ENCODE peak calls at places on chromosomes 3 and 15, in four cellular contexts. A is foreskin fibroblast; N is CD8-positive, alpha-beta T cell; Q is fibroblast of the aortic adventitia. F is an unnamed sample.

GRCh38 chr15:79115971-79116370 is 25.4 kb upstream of the RASGRF1 start:
- DNase-seq in A (no peak), Q (no peak), N (no peak), F (no peak)

GRCh38 chr15:80924278-80924677 is 65.3 kb downstream of the MESD start:
- DNase-seq in Q (no peak), A (no peak), N (no peak), F (no peak)

GRCh38 chr15:100580414-100580813 is 21.6 kb downstream of the LINS1 start:
- DNase-seq in N (no peak), A (no peak), Q (no peak), F (no peak)

GRCh38 chr3:184774996-184775715 is 36.8 kb upstream of the VPS8 start:
- DNase-seq in Q (no peak), N (no peak), A (no peak), F (no peak)

GRCh38 chr15:54032066-54032465 is 53.8 kb downstream of the UNC13C start:
- DNase-seq in A (no peak), Q (no peak), N (no peak), F (no peak)

GRCh38 chr3:180278583-180279188 is 241.9 kb upstream of the PEX5L start:
- DNase-seq in Q (no peak), N (no peak), A (no peak), F (no peak)

GRCh38 chr3:192819001-192819569 is 91.7 kb upstream of the FGF12 start:
- DNase-seq in Q (peak; percentile 88), N (no peak), A (peak; percentile 72), F (peak; percentile 85)

GRCh38 chr3:144488927-144489326 is 517.3 kb downstream of the DIPK2A start:
- DNase-seq in A (no peak), N (no peak), Q (no peak), F (no peak)

GRCh38 chr3:114093596-114093995 is 37.1 kb downstream of the QTRT2 start:
- DNase-seq in A (peak; percentile 85), N (no peak), Q (peak; percentile 85), F (peak; percentile 83)

GRCh38 chr15:51759557-51760070 is 8.2 kb downstream of the TMOD2 start:
- DNase-seq in Q (peak; percentile 97), N (no peak), A (peak; percentile 86), F (peak; percentile 97)

GRCh38 chr3:53602866-53603265 is 108.5 kb downstream of the CACNA1D start:
- DNase-seq in N (peak; percentile 31), A (no peak), Q (no peak), F (no peak)

GRCh38 chr15:77481670-77482069 is 61.0 kb downstream of the HMG20A start:
- DNase-seq in N (no peak), A (peak; percentile 56), Q (peak; percentile 66), F (peak; percentile 65)

GRCh38 chr15:67064607-67065530 is 533 bp upstream of the SMAD3 start:
- DNase-seq in N (peak; percentile 64), A (no peak), Q (no peak), F (no peak)

GRCh38 chr3:177852001-177852400 is 654.7 kb upstream of the TBL1XR1 start:
- DNase-seq in N (no peak), Q (peak; percentile 30), A (no peak), F (no peak)

GRCh38 chr3:136498919-136499447 is 248.8 kb downstream of the PCCB start:
- DNase-seq in N (no peak), A (no peak), Q (no peak), F (no peak)

GRCh38 chr3:35966629-35967464 is 327.5 kb downstream of the ARPP21 start:
- DNase-seq in Q (no peak), A (no peak), N (no peak), F (no peak)

GRCh38 chr3:58048301-58048700 is 40.1 kb downstream of the FLNB start:
- DNase-seq in A (no peak), N (no peak), Q (peak; percentile 38), F (no peak)

GRCh38 chr3:94423566-94423965 is 360.7 kb downstream of the NSUN3 start:
- DNase-seq in N (no peak), A (no peak), Q (peak; percentile 43), F (peak; percentile 55)

GRCh38 chr3:63992461-63993209 is 30.7 kb downstream of the PSMD6 start:
- DNase-seq in Q (no peak), A (no peak), N (no peak), F (no peak)

GRCh38 chr3:31184257-31185003 is 290.0 kb upstream of the GADL1 start:
- DNase-seq in A (no peak), N (no peak), Q (peak; percentile 56), F (no peak)

GRCh38 chr3:132382267-132382666 is 35.0 kb upstream of the DNAJC13 start:
- DNase-seq in Q (no peak), A (no peak), N (no peak), F (no peak)

DNA sequence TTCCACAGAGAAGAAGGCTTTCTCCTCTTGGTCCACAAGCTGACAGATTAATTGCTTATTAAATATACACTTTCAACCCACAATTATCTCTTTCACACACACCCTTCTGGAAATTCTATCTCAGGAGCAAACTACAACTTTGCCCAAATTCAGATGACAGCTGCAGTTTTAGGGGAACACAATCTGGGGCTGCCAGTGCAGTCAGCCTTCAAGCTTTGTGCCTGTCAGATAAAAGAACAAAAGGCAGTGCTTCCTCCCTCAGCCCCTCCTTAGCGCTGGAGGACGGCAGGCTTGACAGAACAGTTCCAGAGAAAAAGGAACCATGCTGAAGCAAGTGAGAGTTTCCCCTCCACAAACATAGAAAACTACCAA is 99.6 kb downstream of the TMCC1 start:
- DNase-seq in N (no peak), A (no peak), Q (no peak), F (peak; percentile 1)
- H3K4me3 ChIP-seq in N (no peak overlapping the region), A (no peak overlapping the region), Q (no peak overlapping the region), F (no peak overlapping the region)

GRCh38 chr3:70383360-70383831 is 71.0 kb upstream of the MDFIC2 start:
- DNase-seq in Q (no peak), N (no peak), A (no peak), F (no peak)
- H3K4me3 ChIP-seq in Q (no peak overlapping the region), N (no peak overlapping the region), A (no peak overlapping the region), F (no peak overlapping the region)

GRCh38 chr15:99250494-99251435 is 516 bp upstream of the LRRC28 start:
- DNase-seq in Q (peak; percentile 99), N (peak; percentile 93), A (peak; percentile 99), F (peak; percentile 99)

GRCh38 chr15:99251436-99251821 is at the start of gene LRRC28:
- DNase-seq in A (no peak), N (no peak), Q (no peak), F (no peak)

GRCh38 chr15:99248000-99248727 is 1.2 kb downstream of the TTC23 start:
- DNase-seq in A (no peak), N (no peak), Q (no peak), F (no peak)

GRCh38 chr15:99249270-99249817 is at the start of gene TTC23:
- DNase-seq in Q (peak; percentile 92), A (peak; percentile 77), N (no peak), F (peak; percentile 90)

DNA sequence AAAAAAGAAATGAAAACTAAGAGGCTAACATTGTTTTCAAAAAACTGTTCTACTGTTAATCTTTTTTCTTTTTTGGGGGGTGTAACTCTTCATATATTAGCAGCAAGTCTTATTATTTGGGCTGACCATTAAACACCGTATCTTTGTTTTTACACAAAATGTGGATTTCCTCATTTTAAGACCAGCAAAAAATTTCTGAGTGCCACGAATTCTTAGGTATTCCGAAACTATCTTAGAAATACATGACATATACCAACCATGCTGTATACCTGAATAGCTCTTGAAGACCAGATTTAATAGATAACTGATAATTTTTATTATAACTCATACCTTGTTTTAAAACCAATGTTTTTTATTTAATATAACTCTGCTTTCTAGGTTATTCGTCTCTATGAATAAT is 620 bp upstream of the TTC23 start:
- DNase-seq in A (no peak), N (no peak), Q (no peak), F (no peak)
- H3K4me3 ChIP-seq in A (peak overlapping the region; percentile 87), N (no peak overlapping the region), Q (peak overlapping the region; percentile 89), F (peak overlapping the region; percentile 82)

DNA sequence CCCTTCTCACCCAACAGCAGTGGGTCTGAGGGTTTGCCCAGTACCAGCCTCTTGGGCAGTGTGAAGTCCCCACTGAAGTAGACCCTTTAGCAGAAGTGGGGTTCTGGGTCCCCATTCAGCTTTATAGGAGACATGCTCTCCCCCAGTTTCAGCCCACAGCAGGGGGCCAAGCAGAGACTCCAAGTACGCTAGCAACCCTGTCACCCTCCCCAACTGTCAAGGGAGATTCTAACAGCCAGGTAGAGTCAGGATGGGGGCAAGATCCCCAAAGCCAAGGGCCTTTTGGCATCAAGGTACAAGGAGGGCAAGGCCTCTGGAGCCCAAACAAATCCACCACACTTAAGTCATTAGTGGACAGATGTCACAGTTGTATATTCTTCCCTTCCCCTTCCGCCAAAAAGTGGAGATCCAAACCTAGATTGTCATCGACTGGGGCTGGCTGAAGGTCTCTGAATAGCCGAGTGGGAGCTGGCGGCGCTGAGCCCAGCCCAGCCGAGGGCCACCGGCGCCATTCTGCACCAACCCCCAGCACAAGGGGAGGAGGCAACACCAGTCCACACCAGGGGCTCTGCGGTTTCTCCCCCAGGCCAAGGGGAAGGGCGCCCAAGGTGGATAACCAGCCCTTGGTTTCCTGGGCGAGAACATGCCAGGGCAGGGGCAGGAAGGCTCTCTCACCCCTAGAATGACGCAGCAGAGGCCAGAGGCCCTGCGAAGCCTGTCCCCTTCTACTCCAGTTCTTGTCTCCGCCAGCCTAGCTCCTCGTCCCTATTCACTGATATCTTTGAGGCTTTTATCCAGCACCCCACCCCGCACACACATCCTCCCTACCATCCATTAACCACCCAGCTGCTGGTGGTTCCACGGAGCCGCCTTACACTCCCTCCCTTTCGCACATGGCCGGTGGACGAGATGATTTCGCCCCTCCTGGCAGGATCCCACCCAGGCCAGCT is 1.5 kb downstream of the RBPMS2 start:
- DNase-seq in N (no peak), Q (no peak), A (no peak), F (no peak)
- H3K4me3 ChIP-seq in N (no peak overlapping the region), Q (no peak overlapping the region), A (no peak overlapping the region), F (no peak overlapping the region)